ENCODE peak calls at places on chromosomes 12 and 14, in six cellular contexts. H is GM12864, E is tibial nerve, X is testis, S is fibroblast of pulmonary artery, U is sigmoid colon. K is an unnamed sample.

GRCh38 chr14:76352639-76353281 is 23.2 kb upstream of the ESRRB start:
- DNase-seq in S (peak), X (peak), U (no peak), H (no peak), E (peak), K (peak)

GRCh38 chr14:55957950-55958349 is 160.3 kb upstream of the PELI2 start:
- DNase-seq in X (no peak), U (no peak), H (no peak), E (no peak), S (no peak), K (peak)

GRCh38 chr12:103313894-103314293 is 181.9 kb downstream of the C12orf42 start:
- DNase-seq in S (no peak), H (no peak), E (no peak), X (no peak), U (no peak), K (no peak)

GRCh38 chr14:102645746-102646440 is 53.4 kb downstream of the RCOR1 start:
- DNase-seq in E (no peak), H (no peak), U (no peak), X (no peak), S (peak), K (peak)

GRCh38 chr12:90010089-90010488 is 301.5 kb upstream of the ATP2B1 start:
- DNase-seq in H (no peak), X (no peak), S (no peak), E (no peak), U (no peak), K (no peak)

GRCh38 chr12:2498961-2499500 is 295.7 kb upstream of the FKBP4 start:
- DNase-seq in S (no peak), H (no peak), E (no peak), U (peak), X (no peak), K (no peak)

GRCh38 chr12:47776471-47777143 is 3.6 kb downstream of the SLC48A1 start:
- DNase-seq in X (no peak), H (no peak), S (peak), E (no peak), U (peak), K (peak)

GRCh38 chr12:779745-780734 is 27.7 kb downstream of the WNK1 start:
- DNase-seq in U (no peak), H (no peak), X (no peak), E (no peak), S (peak), K (peak)

GRCh38 chr14:23056257-23056955 is 914 bp downstream of the CDH24 start:
- DNase-seq in U (peak), H (no peak), E (no peak), X (peak), S (peak), K (peak)

GRCh38 chr14:95250936-95251335 is 68.8 kb downstream of the CLMN start:
- DNase-seq in S (no peak), X (no peak), H (no peak), U (no peak), E (no peak), K (no peak)

GRCh38 chr12:62632521-62632920 is 165.9 kb downstream of the MON2 start:
- DNase-seq in H (no peak), S (no peak), X (peak), U (peak), E (peak), K (no peak)

GRCh38 chr12:91792597-91792996 is 353.0 kb downstream of the BTG1 start:
- DNase-seq in H (no peak), X (no peak), S (no peak), U (no peak), E (no peak), K (no peak)

GRCh38 chr14:62301911-62302310 is 539.7 kb downstream of the SNAPC1 start:
- DNase-seq in H (no peak), E (no peak), X (no peak), S (peak), U (no peak), K (peak)

GRCh38 chr12:121797937-121798801 is 4.7 kb upstream of the RHOF start:
- DNase-seq in H (no peak), E (peak), S (no peak), U (peak), X (peak), K (peak)

GRCh38 chr12:80211671-80212070 is 112.3 kb downstream of the OTOGL start:
- DNase-seq in E (no peak), U (no peak), X (no peak), H (no peak), S (no peak), K (no peak)

GRCh38 chr12:108589028-108589839 is 8.7 kb downstream of the TMEM119 start:
- DNase-seq in X (no peak), H (no peak), E (no peak), S (peak), U (no peak), K (peak)

GRCh38 chr12:91347686-91348085 is 165.1 kb upstream of the DCN start:
- DNase-seq in E (no peak), X (no peak), S (no peak), H (no peak), U (no peak), K (no peak)

GRCh38 chr12:126747530-126748149 is 1519.3 kb upstream of the TMEM132C start:
- DNase-seq in S (peak), X (peak), H (no peak), E (no peak), U (no peak), K (peak)

GRCh38 chr12:77324763-77325468 is 259.5 kb upstream of the E2F7 start:
- DNase-seq in U (peak), S (peak), X (peak), H (no peak), E (peak), K (peak)

GRCh38 chr14:59811850-59812249 is 58.7 kb downstream of the RTN1 start:
- DNase-seq in X (no peak), U (no peak), E (no peak), S (no peak), H (no peak), K (no peak)

GRCh38 chr14:61107148-61107641 is 126.2 kb downstream of the SLC38A6 start:
- DNase-seq in S (peak), H (no peak), E (no peak), U (peak), X (peak), K (peak)

GRCh38 chr14:50389668-50390441 is 6.8 kb downstream of the CDKL1 start:
- DNase-seq in X (no peak), E (no peak), S (no peak), H (no peak), U (no peak), K (no peak)

GRCh38 chr12:109555431-109556315 is 17.6 kb downstream of the MMAB start:
- DNase-seq in X (no peak), E (no peak), S (no peak), U (no peak), H (no peak), K (no peak)

GRCh38 chr14:104138891-104139459 is 588 bp downstream of the KIF26A start:
- DNase-seq in U (peak), H (no peak), X (no peak), S (no peak), E (no peak), K (no peak)

GRCh38 chr14:104139460-104140212 is 1.2 kb downstream of the KIF26A start:
- DNase-seq in H (no peak), S (no peak), U (peak), X (no peak), E (no peak), K (no peak)

GRCh38 chr14:104141621-104142091 is 3.3 kb downstream of the KIF26A start:
- DNase-seq in H (no peak), S (no peak), X (no peak), E (no peak), U (peak), K (no peak)

GRCh38 chr14:104140463-104141331 is 2.3 kb downstream of the KIF26A start:
- DNase-seq in S (no peak), E (no peak), U (peak), X (no peak), H (no peak), K (no peak)

GRCh38 chr14:104140213-104140462 is 1.8 kb downstream of the KIF26A start:
- DNase-seq in X (no peak), E (no peak), U (peak), H (no peak), S (no peak), K (no peak)
- H3K4me3 ChIP-seq in X (no peak), E (no peak), U (no peak), H (no peak), S (no peak), K (peak)

GRCh38 chr12:114401346-114402320 is 4.3 kb downstream of the TBX5 start:
- DNase-seq in E (no peak), U (peak), X (no peak), S (no peak), H (no peak), K (no peak)
- H3K4me3 ChIP-seq in E (no peak), U (no peak), X (no peak), S (no peak), H (no peak), K (peak)

GRCh38 chr12:8661016-8661415 is 1.6 kb downstream of the MFAP5 start:
- DNase-seq in E (no peak), S (no peak), X (no peak), U (peak), H (no peak), K (no peak)
- H3K4me3 ChIP-seq in E (no peak), S (no peak), X (no peak), U (no peak), H (no peak), K (no peak)

GRCh38 chr14:30450620-30451019 is 108.3 kb upstream of the G2E3 start:
- DNase-seq in X (no peak), S (no peak), H (no peak), U (no peak), E (no peak), K (peak)
- H3K4me3 ChIP-seq in X (no peak), S (no peak), H (no peak), U (no peak), E (no peak), K (no peak)

K was measured in cardiac muscle cell.